ENCODE peak calls at places on chromosomes 4 and X, in six cellular contexts. X, L, K, Q, F and U are unnamed samples.

GRCh38 chr4:142984871-142985585 is 138.9 kb upstream of the INPP4B start:
- DNase-seq in X (no peak), L (no peak), K (peak), Q (peak), F (peak), U (no peak)

GRCh38 chr4:74109894-74110605 is 11.1 kb upstream of the CXCL2 start:
- DNase-seq in X (no peak), L (no peak), K (peak), Q (peak), F (no peak), U (no peak)

GRCh38 chr4:169115897-169116254 is 105.8 kb upstream of the CBR4 start:
- DNase-seq in X (peak), L (no peak), K (peak), Q (peak), F (no peak), U (peak)

GRCh38 chr4:153490985-153491483 is 24.9 kb downstream of the TMEM131L start:
- DNase-seq in X (no peak), L (no peak), K (no peak), Q (no peak), F (no peak), U (no peak)

GRCh38 chr4:2787230-2788100 is 5.4 kb upstream of the SH3BP2 start:
- DNase-seq in X (no peak), L (no peak), K (no peak), Q (no peak), F (peak), U (peak)

GRCh38 chr4:113069212-113069892 is 19.9 kb downstream of the ANK2 start:
- DNase-seq in X (no peak), L (no peak), K (no peak), Q (peak), F (no peak), U (no peak)

GRCh38 chr4:73674451-73674919 is 54.2 kb upstream of the RASSF6 start:
- DNase-seq in X (peak), L (no peak), K (no peak), Q (no peak), F (no peak), U (no peak)

GRCh38 chrX:78307665-78308064 is 19.7 kb downstream of the CYSLTR1 start:
- DNase-seq in X (no peak), L (no peak), K (no peak), Q (no peak), F (no peak), U (no peak)

GRCh38 chr4:41129128-41129754 is 85.1 kb downstream of the APBB2 start:
- DNase-seq in X (no peak), L (no peak), K (no peak), Q (no peak), F (no peak), U (no peak)

GRCh38 chrX:38061335-38061734 is 55.0 kb downstream of the SYTL5 start:
- DNase-seq in X (no peak), L (no peak), K (peak), Q (peak), F (no peak), U (no peak)

GRCh38 chrX:9745417-9746115 is 20.1 kb downstream of the GPR143 start:
- DNase-seq in X (no peak), L (no peak), K (peak), Q (no peak), F (no peak), U (peak)

GRCh38 chrX:49915352-49916222 is 6.8 kb upstream of the CLCN5 start:
- DNase-seq in X (peak), L (peak), K (peak), Q (peak), F (peak), U (peak)

GRCh38 chr4:145290953-145291352 is 110.6 kb upstream of the OTUD4 start:
- DNase-seq in X (no peak), L (no peak), K (no peak), Q (no peak), F (no peak), U (no peak)

GRCh38 chrX:69137371-69137881 is 27.8 kb downstream of the PJA1 start:
- DNase-seq in X (no peak), L (peak), K (peak), Q (peak), F (no peak), U (no peak)

GRCh38 chr4:102223461-102223860 is 121.8 kb downstream of the SLC39A8 start:
- DNase-seq in X (no peak), L (no peak), K (no peak), Q (no peak), F (no peak), U (no peak)

GRCh38 chr4:40992472-40993298 is 221.7 kb downstream of the APBB2 start:
- DNase-seq in X (no peak), L (no peak), K (peak), Q (peak), F (no peak), U (peak)

GRCh38 chr4:19748470-19748869 is 503.2 kb upstream of the SLIT2 start:
- DNase-seq in X (no peak), L (no peak), K (peak), Q (peak), F (no peak), U (no peak)

GRCh38 chr4:148716361-148717063 is 274.3 kb upstream of the NR3C2 start:
- DNase-seq in X (no peak), L (no peak), K (no peak), Q (no peak), F (no peak), U (no peak)

GRCh38 chr4:48275247-48275646 is 5.6 kb upstream of the TEC start:
- DNase-seq in X (no peak), L (no peak), K (peak), Q (peak), F (no peak), U (peak)

GRCh38 chr4:24979554-24979953 is 51.2 kb downstream of the LGI2 start:
- DNase-seq in X (no peak), L (no peak), K (peak), Q (no peak), F (no peak), U (no peak)

GRCh38 chr4:48742412-48742811 is 37.7 kb downstream of the FRYL start:
- DNase-seq in X (no peak), L (no peak), K (no peak), Q (no peak), F (no peak), U (no peak)

GRCh38 chr4:15182600-15183222 is 180.4 kb downstream of the CPEB2 start:
- DNase-seq in X (no peak), L (no peak), K (peak), Q (peak), F (no peak), U (peak)

GRCh38 chrX:68978211-68978780 is 149.5 kb downstream of the EFNB1 start:
- DNase-seq in X (peak), L (peak), K (peak), Q (peak), F (no peak), U (no peak)

GRCh38 chrX:151790421-151791160 is 56.0 kb downstream of the CNGA2 start:
- DNase-seq in X (no peak), L (no peak), K (no peak), Q (peak), F (no peak), U (no peak)

GRCh38 chr4:181272427-181272826 is 970.8 kb upstream of the TENM3 start:
- DNase-seq in X (no peak), L (no peak), K (no peak), Q (no peak), F (no peak), U (no peak)

GRCh38 chr4:185534850-185535761 is at the start of gene PDLIM3:
- DNase-seq in X (peak), L (peak), K (peak), Q (peak), F (peak), U (peak)

GRCh38 chrX:108270739-108271396 is 167.4 kb downstream of the COL4A6 start:
- DNase-seq in X (no peak), L (no peak), K (peak), Q (peak), F (no peak), U (no peak)

GRCh38 chrX:133923548-133923947 is 61.8 kb downstream of the GPC3 start:
- DNase-seq in X (no peak), L (no peak), K (no peak), Q (no peak), F (peak), U (no peak)

GRCh38 chr4:128869801-128870509 is 60.5 kb downstream of the JADE1 start:
- DNase-seq in X (no peak), L (no peak), K (no peak), Q (no peak), F (no peak), U (no peak)

GRCh38 chr4:33911951-33912350 is 2332.4 kb downstream of the ARAP2 start:
- DNase-seq in X (no peak), L (no peak), K (peak), Q (no peak), F (no peak), U (no peak)

GRCh38 chr4:8647626-8648025 is 55.1 kb downstream of the CPZ start:
- DNase-seq in X (no peak), L (no peak), K (no peak), Q (no peak), F (no peak), U (no peak)

GRCh38 chrX:24498975-24499374 is 33.9 kb downstream of the PDK3 start:
- DNase-seq in X (no peak), L (no peak), K (peak), Q (peak), F (peak), U (no peak)

GRCh38 chr4:21699437-21699836 is 249.1 kb downstream of the KCNIP4 start:
- DNase-seq in X (no peak), L (no peak), K (no peak), Q (no peak), F (no peak), U (no peak)

GRCh38 chr4:2806392-2807355 is 13.8 kb downstream of the SH3BP2 start:
- DNase-seq in X (peak), L (no peak), K (peak), Q (peak), F (peak), U (no peak)

GRCh38 chr4:15294832-15295231 is 133.0 kb upstream of the C1QTNF7 start:
- DNase-seq in X (no peak), L (no peak), K (no peak), Q (no peak), F (peak), U (no peak)

GRCh38 chr4:55439023-55439422 is 43.3 kb downstream of the TMEM165 start:
- DNase-seq in X (no peak), L (no peak), K (no peak), Q (no peak), F (no peak), U (no peak)

GRCh38 chr4:174505012-174505411 is 17.3 kb downstream of the HPGD start:
- DNase-seq in X (no peak), L (no peak), K (no peak), Q (no peak), F (no peak), U (no peak)

GRCh38 chrX:79530310-79531108 is 163.4 kb upstream of the ITM2A start:
- DNase-seq in X (no peak), L (no peak), K (no peak), Q (no peak), F (no peak), U (no peak)

GRCh38 chrX:79524642-79525041 is 157.5 kb upstream of the ITM2A start:
- DNase-seq in X (no peak), L (no peak), K (no peak), Q (no peak), F (no peak), U (no peak)
- TF ChIP-seq CTCF in X (no peak), L (no peak), K (no peak), Q (peak), F (peak), U (no peak)

DNA sequence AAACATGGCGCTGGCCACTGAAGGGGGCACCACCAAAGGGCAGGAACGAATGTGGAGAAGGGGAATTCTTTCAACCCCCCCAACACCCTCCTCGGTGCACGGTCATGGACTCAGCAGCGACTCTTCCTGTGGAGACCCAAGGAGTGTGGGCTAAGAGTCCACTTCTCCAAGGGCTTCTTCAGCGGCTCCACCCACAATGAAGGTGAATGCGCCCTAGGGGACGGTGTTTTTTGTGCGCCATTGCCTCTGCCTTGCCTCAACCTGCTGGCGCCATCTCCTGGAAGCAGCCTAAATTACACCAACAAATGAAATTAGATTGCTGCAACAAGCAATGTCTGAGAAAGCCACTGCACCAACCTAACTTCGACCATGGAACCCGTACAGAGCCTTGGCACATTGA is 169.2 kb upstream of the MAGEB18 start:
- DNase-seq in X (peak), L (peak), K (peak), Q (no peak), F (peak), U (peak)
- TF ChIP-seq CTCF in X (peak), L (peak), K (peak), Q (no peak), F (peak), U (no peak)

GRCh38 chr4:118798658-118799057 is 37.3 kb downstream of the SEC24D start:
- DNase-seq in X (no peak), L (no peak), K (no peak), Q (no peak), F (peak), U (no peak)
- TF ChIP-seq CTCF in X (no peak), L (no peak), K (peak), Q (peak), F (no peak), U (no peak)

DNA sequence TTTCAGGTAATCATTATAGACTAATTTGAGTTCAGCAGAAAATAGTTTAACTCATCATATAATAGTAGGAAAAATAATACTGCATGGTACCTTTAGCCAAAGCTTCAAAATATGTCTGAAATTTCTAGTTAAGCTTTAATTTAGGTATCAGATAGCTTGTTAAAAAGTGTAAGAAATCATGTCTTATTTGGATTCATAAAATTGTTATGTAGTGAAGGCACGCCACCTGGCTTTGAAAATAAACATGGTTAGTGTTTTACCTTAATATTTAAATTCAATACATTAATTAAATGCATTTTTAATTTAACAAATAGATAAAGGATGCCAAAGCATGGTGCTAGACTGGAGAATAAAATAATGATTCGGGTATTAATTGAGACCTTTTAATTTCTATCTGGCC is 211.4 kb downstream of the FSTL5 start:
- DNase-seq in X (no peak), L (no peak), K (peak), Q (peak), F (no peak), U (no peak)
- TF ChIP-seq CTCF in X (no peak), L (no peak), K (peak), Q (no peak), F (peak), U (no peak)

DNA sequence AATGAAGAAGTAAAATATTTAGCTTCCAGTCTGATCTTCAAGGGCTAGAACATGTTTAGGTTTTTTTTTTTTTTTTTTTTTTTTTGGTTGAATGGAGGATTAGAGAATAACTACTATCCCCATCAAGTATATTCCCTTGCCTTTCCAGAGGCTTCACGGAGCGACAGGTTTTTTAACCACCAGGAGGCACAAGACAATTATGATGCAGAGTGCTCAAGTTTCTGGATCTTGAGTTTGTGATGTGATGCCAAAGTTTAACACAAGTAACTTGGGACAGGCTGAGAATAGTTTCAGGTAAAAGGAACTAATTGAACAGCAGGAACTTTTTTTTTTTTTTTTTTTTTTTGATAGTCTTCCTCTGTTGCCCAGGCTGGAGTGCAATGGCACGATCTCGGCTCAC is 30.3 kb downstream of the CCNI start:
- DNase-seq in X (no peak), L (no peak), K (peak), Q (peak), F (no peak), U (no peak)
- TF ChIP-seq CTCF in X (no peak), L (peak), K (peak), Q (peak), F (peak), U (no peak)

GRCh38 chrX:39958850-39959249 is 138.9 kb downstream of the BCOR start:
- DNase-seq in X (no peak), L (no peak), K (no peak), Q (no peak), F (no peak), U (no peak)
- TF ChIP-seq CTCF in X (no peak), L (no peak), K (no peak), Q (no peak), F (no peak), U (no peak)

GRCh38 chrX:63466690-63467089 is 115.6 kb upstream of the SPIN4 start:
- DNase-seq in X (no peak), L (no peak), K (peak), Q (no peak), F (no peak), U (no peak)
- TF ChIP-seq CTCF in X (no peak), L (no peak), K (no peak), Q (no peak), F (no peak), U (no peak)